ENCODE peak calls at places on chromosome 20, in six cellular contexts. One of them, this sample, is unnamed.
A peak's percentile ranks its signal among the peaks of the same experiment; 100 is the strongest.

GRCh38 chr20:47206962-47207641 is 149.4 kb downstream of the ZMYND8 start:
- DNase-seq in uterus: no peak
- DNase-seq in mucosa of descending colon: no peak
- DNase-seq in lower lobe of right lung: no peak
- DNase-seq in thyroid gland: peak; percentile 38
- DNase-seq in CD4-positive, alpha-beta T cell: no peak
- DNase-seq in this sample: no peak

GRCh38 chr20:32427996-32428395 is 69.9 kb downstream of the ASXL1 start:
- DNase-seq in CD4-positive, alpha-beta T cell: no peak
- DNase-seq in thyroid gland: no peak
- DNase-seq in uterus: no peak
- DNase-seq in mucosa of descending colon: no peak
- DNase-seq in lower lobe of right lung: no peak
- DNase-seq in this sample: no peak

GRCh38 chr20:63045991-63046390 is 39.2 kb upstream of the BHLHE23 start:
- DNase-seq in CD4-positive, alpha-beta T cell: no peak
- DNase-seq in thyroid gland: no peak
- DNase-seq in lower lobe of right lung: peak; percentile 14
- DNase-seq in uterus: no peak
- DNase-seq in mucosa of descending colon: no peak
- DNase-seq in this sample: no peak

GRCh38 chr20:62058941-62059340 is 6.7 kb downstream of the TAF4 start:
- DNase-seq in uterus: no peak
- DNase-seq in CD4-positive, alpha-beta T cell: no peak
- DNase-seq in thyroid gland: no peak
- DNase-seq in lower lobe of right lung: no peak
- DNase-seq in mucosa of descending colon: no peak
- DNase-seq in this sample: no peak

GRCh38 chr20:39835040-39835842 is 853.8 kb downstream of the MAFB start:
- DNase-seq in thyroid gland: no peak
- DNase-seq in mucosa of descending colon: no peak
- DNase-seq in lower lobe of right lung: no peak
- DNase-seq in uterus: peak; percentile 22
- DNase-seq in CD4-positive, alpha-beta T cell: no peak
- DNase-seq in this sample: no peak

GRCh38 chr20:36439040-36439730 is 102.1 kb upstream of the MYL9 start:
- DNase-seq in mucosa of descending colon: peak; percentile 75
- DNase-seq in lower lobe of right lung: peak; percentile 76
- DNase-seq in thyroid gland: peak; percentile 71
- DNase-seq in CD4-positive, alpha-beta T cell: peak; percentile 48
- DNase-seq in uterus: peak; percentile 48
- DNase-seq in this sample: peak; percentile 62

GRCh38 chr20:38554986-38555385 is 26.0 kb upstream of the ADIG start:
- DNase-seq in uterus: no peak
- DNase-seq in mucosa of descending colon: no peak
- DNase-seq in lower lobe of right lung: no peak
- DNase-seq in thyroid gland: no peak
- DNase-seq in CD4-positive, alpha-beta T cell: no peak
- DNase-seq in this sample: no peak

GRCh38 chr20:62837790-62838458 is 21.1 kb downstream of the COL9A3 start:
- DNase-seq in lower lobe of right lung: peak; percentile 66
- DNase-seq in mucosa of descending colon: peak; percentile 95
- DNase-seq in uterus: no peak
- DNase-seq in thyroid gland: peak; percentile 48
- DNase-seq in CD4-positive, alpha-beta T cell: no peak
- DNase-seq in this sample: peak; percentile 77

GRCh38 chr20:59831024-59831900 is 102.2 kb downstream of the SYCP2 start:
- DNase-seq in CD4-positive, alpha-beta T cell: no peak
- DNase-seq in mucosa of descending colon: no peak
- DNase-seq in lower lobe of right lung: peak; percentile 60
- DNase-seq in thyroid gland: no peak
- DNase-seq in uterus: no peak
- DNase-seq in this sample: peak; percentile 80

GRCh38 chr20:32839227-32839981 is 19.3 kb upstream of the EFCAB8 start:
- DNase-seq in uterus: no peak
- DNase-seq in lower lobe of right lung: no peak
- DNase-seq in mucosa of descending colon: no peak
- DNase-seq in thyroid gland: no peak
- DNase-seq in CD4-positive, alpha-beta T cell: no peak
- DNase-seq in this sample: no peak

GRCh38 chr20:16011519-16011918 is 561.7 kb downstream of the KIF16B start:
- DNase-seq in mucosa of descending colon: no peak
- DNase-seq in uterus: no peak
- DNase-seq in lower lobe of right lung: no peak
- DNase-seq in CD4-positive, alpha-beta T cell: no peak
- DNase-seq in thyroid gland: no peak
- DNase-seq in this sample: no peak

GRCh38 chr20:47334022-47334551 is 22.4 kb downstream of the ZMYND8 start:
- DNase-seq in thyroid gland: no peak
- DNase-seq in CD4-positive, alpha-beta T cell: no peak
- DNase-seq in mucosa of descending colon: no peak
- DNase-seq in uterus: no peak
- DNase-seq in lower lobe of right lung: peak; percentile 42
- DNase-seq in this sample: peak; percentile 69

DNA sequence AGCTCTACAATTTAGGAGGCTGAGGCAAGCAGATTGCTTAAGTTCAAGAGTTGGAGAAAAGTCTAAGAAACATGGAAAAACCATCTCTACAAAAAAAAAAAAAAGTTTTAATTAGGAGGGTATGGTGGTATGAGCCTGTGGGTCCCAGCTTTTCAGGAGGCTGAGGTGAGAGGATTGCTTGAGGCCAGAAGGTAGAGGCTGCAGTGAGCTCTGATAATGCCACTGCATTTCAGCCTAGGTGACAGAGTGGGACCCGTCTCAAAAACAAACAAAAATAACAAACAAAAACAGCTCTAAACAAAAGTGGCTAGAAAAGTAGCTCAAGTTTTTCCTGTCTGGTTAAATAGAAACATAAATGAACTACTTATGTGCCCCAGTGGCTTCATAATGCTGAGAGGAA is 2133.6 kb upstream of the DEFB115 start:
- DNase-seq in mucosa of descending colon: no peak
- DNase-seq in uterus: no peak
- DNase-seq in thyroid gland: no peak
- DNase-seq in CD4-positive, alpha-beta T cell: no peak
- DNase-seq in lower lobe of right lung: no peak
- DNase-seq in this sample: no peak
- H3K9me3 ChIP-seq in mucosa of descending colon: peaks cover 46% of the 10 kb centered on the region
- H3K9me3 ChIP-seq in uterus: no peaks in the 10 kb centered on the region
- H3K9me3 ChIP-seq in thyroid gland: no peaks in the 10 kb centered on the region
- H3K9me3 ChIP-seq in CD4-positive, alpha-beta T cell: peaks cover 5% of the 10 kb centered on the region
- H3K9me3 ChIP-seq in lower lobe of right lung: peaks cover 3% of the 10 kb centered on the region
- H3K9me3 ChIP-seq in this sample: no peaks in the 10 kb centered on the region

GRCh38 chr20:29296256-29297230 is 1960.9 kb upstream of the DEFB115 start:
- DNase-seq in mucosa of descending colon: no peak
- DNase-seq in lower lobe of right lung: no peak
- DNase-seq in thyroid gland: no peak
- DNase-seq in uterus: no peak
- DNase-seq in CD4-positive, alpha-beta T cell: no peak
- DNase-seq in this sample: no peak

GRCh38 chr20:29298759-29299613 is 1958.5 kb upstream of the DEFB115 start:
- DNase-seq in CD4-positive, alpha-beta T cell: no peak
- DNase-seq in lower lobe of right lung: no peak
- DNase-seq in thyroid gland: no peak
- DNase-seq in uterus: no peak
- DNase-seq in mucosa of descending colon: no peak
- DNase-seq in this sample: no peak

GRCh38 chr20:29299811-29300578 is 1957.5 kb upstream of the DEFB115 start:
- DNase-seq in lower lobe of right lung: no peak
- DNase-seq in mucosa of descending colon: no peak
- DNase-seq in CD4-positive, alpha-beta T cell: no peak
- DNase-seq in uterus: no peak
- DNase-seq in thyroid gland: no peak
- DNase-seq in this sample: no peak

GRCh38 chr20:29297411-29298270 is 1959.8 kb upstream of the DEFB115 start:
- DNase-seq in uterus: no peak
- DNase-seq in thyroid gland: no peak
- DNase-seq in lower lobe of right lung: no peak
- DNase-seq in mucosa of descending colon: no peak
- DNase-seq in CD4-positive, alpha-beta T cell: no peak
- DNase-seq in this sample: no peak

DNA sequence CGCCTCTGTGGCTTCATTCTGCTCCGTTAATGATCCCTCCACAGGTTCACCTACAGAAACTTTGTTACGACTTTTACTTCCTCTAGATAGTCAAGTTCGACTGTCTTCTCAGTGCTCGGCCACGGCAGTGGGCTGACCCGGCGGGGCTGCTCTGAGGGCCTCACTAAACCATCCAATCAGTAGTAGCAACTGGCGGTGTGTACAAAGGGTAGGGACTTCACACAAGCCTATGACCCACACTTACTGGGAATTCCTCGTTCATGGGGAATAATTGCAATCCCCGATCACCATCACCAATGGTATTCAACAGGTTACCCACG is 1959.2 kb upstream of the DEFB115 start:
- DNase-seq in CD4-positive, alpha-beta T cell: no peak
- DNase-seq in mucosa of descending colon: no peak
- DNase-seq in thyroid gland: no peak
- DNase-seq in uterus: no peak
- DNase-seq in lower lobe of right lung: no peak
- DNase-seq in this sample: no peak
- H3K9me3 ChIP-seq in CD4-positive, alpha-beta T cell: peaks cover 9% of the 10 kb centered on the region
- H3K9me3 ChIP-seq in mucosa of descending colon: peaks cover 74% of the 10 kb centered on the region
- H3K9me3 ChIP-seq in thyroid gland: no peaks in the 10 kb centered on the region
- H3K9me3 ChIP-seq in uterus: no peaks in the 10 kb centered on the region
- H3K9me3 ChIP-seq in lower lobe of right lung: peaks cover 7% of the 10 kb centered on the region
- H3K9me3 ChIP-seq in this sample: no peaks in the 10 kb centered on the region

GRCh38 chr20:31278178-31278577 is 20.7 kb downstream of the DEFB115 start:
- DNase-seq in CD4-positive, alpha-beta T cell: no peak
- DNase-seq in uterus: no peak
- DNase-seq in mucosa of descending colon: no peak
- DNase-seq in lower lobe of right lung: no peak
- DNase-seq in thyroid gland: no peak
- DNase-seq in this sample: no peak
- H3K9me3 ChIP-seq in CD4-positive, alpha-beta T cell: no peaks in the 10 kb centered on the region
- H3K9me3 ChIP-seq in uterus: no peaks in the 10 kb centered on the region
- H3K9me3 ChIP-seq in mucosa of descending colon: peaks cover 71% of the 10 kb centered on the region
- H3K9me3 ChIP-seq in lower lobe of right lung: peaks cover 3% of the 10 kb centered on the region
- H3K9me3 ChIP-seq in thyroid gland: no peaks in the 10 kb centered on the region
- H3K9me3 ChIP-seq in this sample: no peaks in the 10 kb centered on the region

GRCh38 chr20:42565106-42565990 is 624.4 kb downstream of the PTPRT start:
- DNase-seq in CD4-positive, alpha-beta T cell: no peak
- DNase-seq in thyroid gland: no peak
- DNase-seq in uterus: no peak
- DNase-seq in mucosa of descending colon: no peak
- DNase-seq in lower lobe of right lung: no peak
- DNase-seq in this sample: no peak
- H3K9me3 ChIP-seq in CD4-positive, alpha-beta T cell: no peaks in the 10 kb centered on the region
- H3K9me3 ChIP-seq in thyroid gland: no peaks in the 10 kb centered on the region
- H3K9me3 ChIP-seq in uterus: no peaks in the 10 kb centered on the region
- H3K9me3 ChIP-seq in mucosa of descending colon: no peaks in the 10 kb centered on the region
- H3K9me3 ChIP-seq in lower lobe of right lung: no peaks in the 10 kb centered on the region
- H3K9me3 ChIP-seq in this sample: no peaks in the 10 kb centered on the region

GRCh38 chr20:18835850-18836249 is 22.3 kb downstream of the SCP2D1 start:
- DNase-seq in mucosa of descending colon: no peak
- DNase-seq in thyroid gland: no peak
- DNase-seq in lower lobe of right lung: no peak
- DNase-seq in CD4-positive, alpha-beta T cell: no peak
- DNase-seq in uterus: no peak
- DNase-seq in this sample: no peak
- H3K9me3 ChIP-seq in mucosa of descending colon: no peaks in the 10 kb centered on the region
- H3K9me3 ChIP-seq in thyroid gland: no peaks in the 10 kb centered on the region
- H3K9me3 ChIP-seq in lower lobe of right lung: no peaks in the 10 kb centered on the region
- H3K9me3 ChIP-seq in CD4-positive, alpha-beta T cell: no peaks in the 10 kb centered on the region
- H3K9me3 ChIP-seq in uterus: no peaks in the 10 kb centered on the region
- H3K9me3 ChIP-seq in this sample: no peaks in the 10 kb centered on the region

GRCh38 chr20:49287555-49288249 is 9.8 kb upstream of the ZNFX1 start:
- DNase-seq in uterus: no peak
- DNase-seq in mucosa of descending colon: no peak
- DNase-seq in lower lobe of right lung: no peak
- DNase-seq in CD4-positive, alpha-beta T cell: no peak
- DNase-seq in thyroid gland: no peak
- DNase-seq in this sample: no peak

GRCh38 chr20:49288784-49289696 is 11.2 kb upstream of the ZNFX1 start:
- DNase-seq in uterus: no peak
- DNase-seq in lower lobe of right lung: no peak
- DNase-seq in mucosa of descending colon: no peak
- DNase-seq in thyroid gland: peak; percentile 48
- DNase-seq in CD4-positive, alpha-beta T cell: no peak
- DNase-seq in this sample: no peak

GRCh38 chr20:49286689-49287551 is 9.1 kb upstream of the ZNFX1 start:
- DNase-seq in mucosa of descending colon: no peak
- DNase-seq in lower lobe of right lung: no peak
- DNase-seq in CD4-positive, alpha-beta T cell: no peak
- DNase-seq in uterus: no peak
- DNase-seq in thyroid gland: no peak
- DNase-seq in this sample: no peak

GRCh38 chr20:49285813-49286494 is 8.1 kb upstream of the ZNFX1 start:
- DNase-seq in CD4-positive, alpha-beta T cell: no peak
- DNase-seq in lower lobe of right lung: no peak
- DNase-seq in thyroid gland: no peak
- DNase-seq in uterus: no peak
- DNase-seq in mucosa of descending colon: no peak
- DNase-seq in this sample: no peak

GRCh38 chr20:49288250-49288751 is 10.4 kb upstream of the ZNFX1 start:
- DNase-seq in uterus: no peak
- DNase-seq in CD4-positive, alpha-beta T cell: no peak
- DNase-seq in lower lobe of right lung: no peak
- DNase-seq in thyroid gland: no peak
- DNase-seq in mucosa of descending colon: no peak
- DNase-seq in this sample: no peak
- H3K9me3 ChIP-seq in uterus: no peaks in the 10 kb centered on the region
- H3K9me3 ChIP-seq in CD4-positive, alpha-beta T cell: peaks cover 54% of the 10 kb centered on the region
- H3K9me3 ChIP-seq in lower lobe of right lung: peaks cover 24% of the 10 kb centered on the region
- H3K9me3 ChIP-seq in thyroid gland: no peaks in the 10 kb centered on the region
- H3K9me3 ChIP-seq in mucosa of descending colon: peaks cover 43% of the 10 kb centered on the region
- H3K9me3 ChIP-seq in this sample: no peaks in the 10 kb centered on the region

GRCh38 chr20:4802522-4802921 is 80.8 kb downstream of the PRND start:
- DNase-seq in thyroid gland: no peak
- DNase-seq in mucosa of descending colon: no peak
- DNase-seq in lower lobe of right lung: no peak
- DNase-seq in CD4-positive, alpha-beta T cell: no peak
- DNase-seq in uterus: no peak
- DNase-seq in this sample: no peak
- H3K9me3 ChIP-seq in thyroid gland: no peaks in the 10 kb centered on the region
- H3K9me3 ChIP-seq in mucosa of descending colon: no peaks in the 10 kb centered on the region
- H3K9me3 ChIP-seq in lower lobe of right lung: no peaks in the 10 kb centered on the region
- H3K9me3 ChIP-seq in CD4-positive, alpha-beta T cell: no peaks in the 10 kb centered on the region
- H3K9me3 ChIP-seq in uterus: no peaks in the 10 kb centered on the region
- H3K9me3 ChIP-seq in this sample: no peaks in the 10 kb centered on the region